ENCODE peak calls at places on chromosome 13, in eight cellular contexts. J is adipocyte, G is WTC11, X is mucosa of gallbladder, Z is dermis microvascular lymphatic vessel endothelial cell, Y is smooth muscle cell of the brain vasculature, L is fibroblast of the conjunctiva, F is tibial nerve. O is an unnamed sample.

GRCh38 chr13:98999635-98999952 is 21.7 kb upstream of the DOCK9 start:
- DNase-seq in J (peak; percentile 43), G (no peak), X (no peak), Z (peak; percentile 65), Y (no peak), L (no peak), F (no peak), O (peak; percentile 88)

GRCh38 chr13:30618938-30619289 is 1.2 kb downstream of the USPL1 start:
- DNase-seq in J (no peak), G (no peak), X (no peak), Z (no peak), Y (no peak), L (no peak), F (no peak), O (peak; percentile 5)

GRCh38 chr13:28429685-28430290 is 65.1 kb downstream of the FLT1 start:
- DNase-seq in J (peak; percentile 69), G (peak; percentile 47), X (no peak), Z (no peak), Y (no peak), L (no peak), F (no peak), O (no peak)

GRCh38 chr13:36997716-36998427 is 1.3 kb downstream of the ALG5 start:
- DNase-seq in J (peak; percentile 61), G (no peak), X (no peak), Z (no peak), Y (no peak), L (no peak), F (no peak), O (no peak)

GRCh38 chr13:94412870-94413269 is 66.6 kb downstream of the DCT start:
- DNase-seq in J (no peak), G (no peak), X (no peak), Z (no peak), Y (no peak), L (no peak), F (no peak), O (no peak)

GRCh38 chr13:80945328-80945727 is 604.4 kb upstream of the SPRY2 start:
- DNase-seq in J (no peak), G (peak; percentile 49), X (no peak), Z (no peak), Y (no peak), L (no peak), F (no peak), O (peak; percentile 12)

GRCh38 chr13:68927387-68928026 is 1180.1 kb upstream of the ATXN8OS start:
- DNase-seq in J (no peak), G (peak; percentile 66), X (no peak), Z (no peak), Y (no peak), L (peak; percentile 4), F (no peak), O (no peak)

GRCh38 chr13:57286511-57287098 is 119.6 kb downstream of the PRR20E start:
- DNase-seq in J (no peak), G (peak; percentile 14), X (no peak), Z (no peak), Y (no peak), L (no peak), F (no peak), O (no peak)

GRCh38 chr13:113917096-113917495 is 53.2 kb upstream of the GAS6 start:
- DNase-seq in J (no peak), G (peak; percentile 5), X (no peak), Z (no peak), Y (no peak), L (no peak), F (no peak), O (no peak)

GRCh38 chr13:112703935-112704633 is 14.2 kb downstream of the ATP11A start:
- DNase-seq in J (no peak), G (peak; percentile 11), X (no peak), Z (no peak), Y (no peak), L (no peak), F (no peak), O (no peak)

GRCh38 chr13:70347947-70348620 is 239.8 kb upstream of the KLHL1 start:
- DNase-seq in J (no peak), G (no peak), X (no peak), Z (no peak), Y (no peak), L (no peak), F (no peak), O (no peak)

GRCh38 chr13:110106726-110107125 is 200.2 kb downstream of the COL4A1 start:
- DNase-seq in J (peak; percentile 61), G (no peak), X (peak; percentile 17), Z (no peak), Y (no peak), L (peak; percentile 33), F (peak; percentile 2), O (no peak)

GRCh38 chr13:70959376-70959775 is 851.1 kb upstream of the KLHL1 start:
- DNase-seq in J (no peak), G (no peak), X (no peak), Z (no peak), Y (no peak), L (no peak), F (no peak), O (no peak)

GRCh38 chr13:19153782-19154450 is 27.7 kb downstream of the TUBA3C start:
- DNase-seq in J (no peak), G (no peak), X (no peak), Z (no peak), Y (no peak), L (no peak), F (no peak), O (no peak)